ENCODE peak calls at places on chromosomes 1 and 21, in five cellular contexts. X, W, R, S and I are unnamed samples.

GRCh38 chr1:12095822-12096263 is 32.7 kb downstream of the TNFRSF8 start:
- DNase-seq in X (no peak), W (no peak), R (no peak), S (no peak), I (no peak)

GRCh38 chr1:24657781-24658180 is 14.7 kb downstream of the SRRM1 start:
- DNase-seq in X (no peak), W (no peak), R (no peak), S (no peak), I (no peak)

GRCh38 chr1:227372662-227373061 is 54.4 kb upstream of the CDC42BPA start:
- DNase-seq in X (peak; percentile 23), W (no peak), R (no peak), S (no peak), I (no peak)

GRCh38 chr1:56710646-56711045 is 65.5 kb downstream of the PRKAA2 start:
- DNase-seq in X (no peak), W (no peak), R (no peak), S (no peak), I (no peak)

GRCh38 chr1:215970406-215970805 is 403.3 kb downstream of the KCTD3 start:
- DNase-seq in X (no peak), W (no peak), R (no peak), S (no peak), I (no peak)

GRCh38 chr21:28550057-28550825 is 442.4 kb downstream of the LTN1 start:
- DNase-seq in X (no peak), W (no peak), R (no peak), S (no peak), I (no peak)

GRCh38 chr21:45381036-45381787 is 23.8 kb upstream of the COL18A1 start:
- DNase-seq in X (peak; percentile 7), W (no peak), R (peak; percentile 17), S (no peak), I (no peak)

GRCh38 chr1:205545001-205545919 is 40.8 kb downstream of the CDK18 start:
- DNase-seq in X (no peak), W (no peak), R (no peak), S (no peak), I (no peak)

GRCh38 chr1:169338617-169339016 is 29.0 kb downstream of the NME7 start:
- DNase-seq in X (no peak), W (no peak), R (no peak), S (no peak), I (no peak)

GRCh38 chr1:221829327-221830011 is 87.6 kb upstream of the DUSP10 start:
- DNase-seq in X (no peak), W (no peak), R (no peak), S (no peak), I (no peak)

GRCh38 chr1:20031161-20031560 is 38.8 kb upstream of the PLA2G5 start:
- DNase-seq in X (no peak), W (no peak), R (no peak), S (no peak), I (no peak)

GRCh38 chr1:224747578-224747977 is 131.5 kb downstream of the CNIH3 start:
- DNase-seq in X (no peak), W (no peak), R (no peak), S (no peak), I (no peak)

GRCh38 chr1:224744521-224744920 is 128.4 kb downstream of the CNIH3 start:
- DNase-seq in X (no peak), W (no peak), R (no peak), S (no peak), I (no peak)

GRCh38 chr1:224739997-224740687 is 124.0 kb downstream of the CNIH3 start:
- DNase-seq in X (no peak), W (no peak), R (no peak), S (no peak), I (no peak)

GRCh38 chr1:224745924-224746323 is 129.8 kb downstream of the CNIH3 start:
- DNase-seq in X (no peak), W (no peak), R (no peak), S (no peak), I (no peak)

DNA sequence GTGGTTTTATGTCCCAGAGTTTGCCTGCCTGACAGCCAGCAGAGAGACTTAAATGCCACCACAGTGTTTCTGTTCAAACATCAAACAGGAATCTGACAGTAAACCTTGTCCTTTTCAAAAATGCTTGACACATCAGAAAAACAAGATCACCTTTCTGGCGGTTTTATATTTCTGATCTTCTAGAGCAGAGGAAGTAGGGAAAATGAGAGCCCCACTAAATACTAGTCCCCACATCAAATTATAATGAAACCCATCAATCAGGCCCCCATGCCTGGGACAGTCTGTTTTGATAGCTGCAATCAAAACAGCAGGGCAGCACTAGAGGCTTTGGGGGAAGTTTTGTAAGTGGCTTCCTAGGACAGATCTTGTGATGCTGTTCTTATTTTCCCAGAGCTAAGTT is 129.3 kb downstream of the CNIH3 start:
- DNase-seq in X (no peak), W (no peak), R (no peak), S (no peak), I (no peak)
- H3K4me3 ChIP-seq in X (no peak overlapping the region), W (no peak overlapping the region), R (no peak overlapping the region), S (no peak overlapping the region), I (no peak overlapping the region)

GRCh38 chr21:34795152-34796141 is 126.7 kb downstream of the CLIC6 start:
- DNase-seq in X (peak; percentile 38), W (peak; percentile 25), R (no peak), S (no peak), I (no peak)
- TF ChIP-seq CTCF in X (no peak), W (peak; percentile 20), R (no peak), S (no peak), I (peak; percentile 43)

GRCh38 chr1:174166530-174167328 is 7.4 kb downstream of the RABGAP1L start:
- DNase-seq in X (no peak), W (no peak), R (no peak), S (no peak), I (no peak)
- TF ChIP-seq POLR2A in X (no peak), W (no peak), R (no peak), S (no peak), I (no peak)

GRCh38 chr1:93042134-93042821 is 36.8 kb upstream of the MTF2 start:
- DNase-seq in X (no peak), W (no peak), R (no peak), S (no peak), I (no peak)
- H3K4me3 ChIP-seq in X (no peak overlapping the region), W (no peak overlapping the region), R (no peak overlapping the region), S (no peak overlapping the region), I (peak overlapping the region; percentile 16)

GRCh38 chr1:193110246-193110645 is 5.0 kb upstream of the GLRX2 start:
- DNase-seq in X (no peak), W (no peak), R (no peak), S (no peak), I (no peak)

GRCh38 chr1:193109619-193110018 is 4.4 kb upstream of the GLRX2 start:
- DNase-seq in X (no peak), W (no peak), R (no peak), S (no peak), I (no peak)

GRCh38 chr1:193108471-193108870 is 3.3 kb upstream of the GLRX2 start:
- DNase-seq in X (no peak), W (no peak), R (no peak), S (no peak), I (no peak)

GRCh38 chr1:193111641-193112090 is 6.5 kb upstream of the GLRX2 start:
- DNase-seq in X (peak; percentile 61), W (peak; percentile 35), R (peak; percentile 70), S (peak; percentile 42), I (no peak)

DNA sequence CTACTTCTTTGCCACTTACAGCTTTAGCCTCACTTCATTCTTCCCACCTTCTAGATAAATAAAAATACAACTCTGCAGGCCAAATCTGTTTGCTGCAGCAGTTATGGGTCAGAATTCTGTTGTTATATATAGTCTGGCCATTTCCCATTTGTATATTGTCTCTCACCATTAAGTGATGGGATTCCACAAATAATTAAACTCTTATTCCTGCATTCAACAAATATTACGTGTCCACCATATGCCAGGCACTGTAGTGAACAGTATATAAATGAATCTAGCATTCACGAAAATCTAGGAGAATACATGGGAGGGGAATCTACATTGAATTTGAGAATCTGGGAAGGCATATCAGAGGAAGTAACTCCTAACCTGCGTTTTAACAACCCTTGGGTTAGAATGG is 5.7 kb upstream of the GLRX2 start:
- DNase-seq in X (no peak), W (no peak), R (no peak), S (no peak), I (no peak)
- TF ChIP-seq CTCF in X (no peak), W (no peak), R (no peak), S (no peak), I (no peak)